ENCODE peak calls at places on chromosomes 3 and 15, in four cellular contexts. A, X, L and B are unnamed samples.

GRCh38 chr3:126998320-126998719 is 15.4 kb downstream of the PLXNA1 start:
- DNase-seq in A (no peak), X (no peak), L (no peak), B (no peak)

GRCh38 chr3:125154800-125155269 is 57.7 kb downstream of the SLC12A8 start:
- DNase-seq in A (no peak), X (no peak), L (no peak), B (no peak)

GRCh38 chr15:53558384-53558783 is 201.1 kb downstream of the WDR72 start:
- DNase-seq in A (no peak), X (no peak), L (no peak), B (no peak)

GRCh38 chr3:7015683-7016440 is 154.9 kb downstream of the GRM7 start:
- DNase-seq in A (no peak), X (no peak), L (no peak), B (no peak)

GRCh38 chr3:180433172-180433571 is 168.8 kb upstream of the TTC14 start:
- DNase-seq in A (no peak), X (no peak), L (no peak), B (no peak)

GRCh38 chr3:78644847-78645246 is 1123.0 kb downstream of the ROBO1 start:
- DNase-seq in A (no peak), X (no peak), L (no peak), B (no peak)

GRCh38 chr3:184423567-184423966 is 43.7 kb downstream of the CHRD start:
- DNase-seq in A (no peak), X (no peak), L (no peak), B (no peak)

GRCh38 chr3:42192334-42193200 is 73.4 kb downstream of the CCK start:
- DNase-seq in A (no peak), X (no peak), L (peak; percentile 34), B (no peak)

GRCh38 chr3:16441306-16441898 is 72.1 kb downstream of the RFTN1 start:
- DNase-seq in A (no peak), X (no peak), L (no peak), B (no peak)

GRCh38 chr15:85406916-85407315 is 26.5 kb downstream of the AKAP13 start:
- DNase-seq in A (no peak), X (no peak), L (no peak), B (no peak)

GRCh38 chr15:74367296-74367854 is at the start of gene CYP11A1:
- DNase-seq in A (no peak), X (peak; percentile 30), L (no peak), B (no peak)

GRCh38 chr15:84099181-84099580 is 136.4 kb upstream of the GOLGA6L4 start:
- DNase-seq in A (peak; percentile 49), X (no peak), L (peak; percentile 3), B (no peak)

GRCh38 chr15:98677345-98678059 is 29.2 kb downstream of the IGF1R start:
- DNase-seq in A (no peak), X (no peak), L (no peak), B (no peak)

GRCh38 chr3:124951511-124952390 is 17.2 kb upstream of the MUC13 start:
- DNase-seq in A (no peak), X (no peak), L (no peak), B (no peak)

GRCh38 chr3:196868297-196868661 is 559 bp downstream of the SENP5 start:
- DNase-seq in A (no peak), X (no peak), L (peak; percentile 36), B (peak; percentile 24)

GRCh38 chr3:126523745-126524428 is at the start of gene CHST13:
- DNase-seq in A (peak; percentile 75), X (no peak), L (no peak), B (no peak)

GRCh38 chr3:49346797-49347251 is 7.0 kb upstream of the USP4 start:
- DNase-seq in A (no peak), X (no peak), L (no peak), B (no peak)

GRCh38 chr15:100661161-100661560 is 58.8 kb downstream of the ASB7 start:
- DNase-seq in A (no peak), X (no peak), L (no peak), B (no peak)

GRCh38 chr3:146104068-146104467 is 56.9 kb downstream of the PLOD2 start:
- DNase-seq in A (no peak), X (no peak), L (no peak), B (no peak)

GRCh38 chr3:154144825-154145465 is 23.8 kb downstream of the ARHGEF26 start:
- DNase-seq in A (no peak), X (no peak), L (no peak), B (no peak)

GRCh38 chr3:64257096-64257755 is 32.0 kb upstream of the PRICKLE2 start:
- DNase-seq in A (no peak), X (no peak), L (no peak), B (no peak)

GRCh38 chr15:56806147-56806536 is 72.8 kb upstream of the ZNF280D start:
- DNase-seq in A (no peak), X (no peak), L (no peak), B (no peak)

GRCh38 chr3:68866157-68866556 is 66.2 kb downstream of the TAFA4 start:
- DNase-seq in A (no peak), X (no peak), L (no peak), B (no peak)
- TF ChIP-seq CTCF in A (no peak), X (no peak), L (no peak), B (peak; percentile 18)

DNA sequence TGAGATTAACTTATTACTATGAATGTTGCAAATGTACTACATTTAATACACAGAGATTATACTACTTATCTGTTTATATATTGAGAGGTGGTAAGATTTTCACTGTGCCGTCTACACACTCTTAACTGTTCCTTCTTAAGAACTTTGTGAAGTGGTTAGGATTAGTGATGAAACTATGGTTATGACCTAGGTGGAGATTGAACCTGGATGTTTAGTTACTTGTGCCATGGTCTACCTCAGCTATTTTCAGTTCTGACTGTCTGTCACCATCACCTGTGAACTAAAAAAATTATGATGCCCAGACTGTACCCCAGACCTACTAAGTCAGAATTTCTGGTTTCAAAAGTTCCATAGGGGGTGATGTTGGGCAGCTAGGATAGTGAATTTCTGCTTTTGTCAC is 6.3 kb downstream of the RASA2 start:
- DNase-seq in A (no peak), X (no peak), L (no peak), B (no peak)
- TF ChIP-seq CTCF in A (no peak), X (no peak), L (no peak), B (no peak)

DNA sequence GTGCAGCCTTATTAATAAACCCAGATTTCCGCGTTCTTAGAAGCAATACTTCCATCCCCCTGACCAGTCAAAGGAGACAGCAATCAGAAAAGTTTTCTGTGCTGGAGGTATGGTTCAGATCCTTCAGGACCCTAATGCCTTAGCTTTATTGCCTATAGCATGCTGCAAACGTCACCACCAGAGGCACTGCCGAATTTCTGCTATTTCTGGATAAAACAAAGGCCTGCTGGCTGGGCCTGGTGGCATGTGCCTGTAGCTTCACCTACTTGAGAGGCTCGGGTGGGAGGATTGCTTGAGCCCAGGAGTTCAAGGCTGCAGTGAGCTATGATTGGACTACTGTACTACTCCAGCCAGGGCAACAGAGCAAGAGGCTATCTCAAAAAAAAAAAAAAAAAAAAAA is 407.2 kb downstream of the FOXP1 start:
- DNase-seq in A (no peak), X (no peak), L (no peak), B (no peak)
- TF ChIP-seq CTCF in A (no peak), X (no peak), L (no peak), B (peak; percentile 29)

DNA sequence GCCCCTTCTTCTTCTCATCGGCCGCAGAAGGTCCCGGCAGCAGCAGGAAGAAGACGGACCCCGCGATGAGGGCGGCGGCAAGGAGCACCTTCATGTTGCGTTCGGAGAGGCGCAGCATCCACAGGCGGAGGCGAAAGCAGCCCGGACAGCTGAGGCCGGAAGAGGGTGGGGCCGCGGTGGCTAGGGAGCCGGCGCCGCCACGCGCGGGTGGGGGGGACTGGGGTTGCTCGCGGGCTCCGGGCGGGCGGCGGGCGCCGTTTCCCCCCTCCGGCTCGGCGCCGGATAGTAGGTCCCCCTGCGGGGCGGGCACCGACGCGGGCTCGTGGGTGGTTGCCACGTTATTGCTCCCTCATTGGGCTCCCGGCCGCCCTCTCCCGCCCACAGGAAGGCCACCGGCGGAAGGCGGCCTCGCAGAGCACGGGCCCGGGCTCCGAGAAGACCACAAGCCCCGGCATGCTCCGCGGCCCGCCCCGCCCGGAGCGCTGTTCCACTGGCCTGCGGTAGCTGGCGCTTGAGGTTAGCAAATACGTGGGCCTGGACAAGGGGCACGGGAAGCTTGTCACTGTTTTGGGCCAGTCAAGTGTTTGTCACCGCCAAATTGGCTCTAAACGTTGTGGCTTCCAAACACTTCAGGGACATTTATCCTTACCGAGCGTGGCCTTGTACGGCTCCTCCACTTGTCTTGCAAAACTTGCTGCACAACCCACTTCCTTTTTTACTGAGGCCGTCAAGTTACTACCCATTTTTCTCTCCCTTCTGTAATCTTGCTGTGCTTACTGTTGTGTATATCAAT is at the start of gene PPIB:
- DNase-seq in A (peak; percentile 99), X (peak; percentile 96), L (peak; percentile 97), B (peak; percentile 92)
- TF ChIP-seq CTCF in A (peak; percentile 29), X (no peak), L (peak; percentile 23), B (peak; percentile 54)